ENCODE peak calls at places on chromosomes 4 and X, in six cellular contexts. One of them, this sample, is unnamed.
A peak's percentile ranks its signal among the peaks of the same experiment; 100 is the strongest.

GRCh38 chr4:1520145-1520661 is 114.0 kb upstream of the NKX1-1 start:
- DNase-seq in NCI-H1105: no peak
- DNase-seq in endodermal cell: no peak
- DNase-seq in psoas muscle: peak; percentile 56
- DNase-seq in AG04450: no peak
- DNase-seq in skeletal muscle cell: no peak
- DNase-seq in this sample: no peak

GRCh38 chr4:8723222-8723980 is 130.8 kb downstream of the CPZ start:
- DNase-seq in AG04450: no peak
- DNase-seq in skeletal muscle cell: no peak
- DNase-seq in psoas muscle: peak; percentile 44
- DNase-seq in NCI-H1105: no peak
- DNase-seq in endodermal cell: peak; percentile 41
- DNase-seq in this sample: no peak

GRCh38 chrX:119871245-119871598 is 311 bp downstream of the RNF113A start:
- DNase-seq in psoas muscle: no peak
- DNase-seq in NCI-H1105: no peak
- DNase-seq in endodermal cell: no peak
- DNase-seq in skeletal muscle cell: no peak
- DNase-seq in AG04450: no peak
- DNase-seq in this sample: no peak

GRCh38 chr4:74205559-74205958 is 47.6 kb downstream of the MTHFD2L start:
- DNase-seq in endodermal cell: no peak
- DNase-seq in psoas muscle: no peak
- DNase-seq in skeletal muscle cell: no peak
- DNase-seq in AG04450: no peak
- DNase-seq in NCI-H1105: no peak
- DNase-seq in this sample: no peak

GRCh38 chrX:69067841-69068240 is 97.4 kb downstream of the PJA1 start:
- DNase-seq in skeletal muscle cell: no peak
- DNase-seq in AG04450: no peak
- DNase-seq in endodermal cell: peak; percentile 27
- DNase-seq in NCI-H1105: no peak
- DNase-seq in psoas muscle: no peak
- DNase-seq in this sample: no peak

GRCh38 chrX:13005671-13006473 is 31.0 kb downstream of the TMSB4X start:
- DNase-seq in NCI-H1105: no peak
- DNase-seq in skeletal muscle cell: no peak
- DNase-seq in psoas muscle: no peak
- DNase-seq in AG04450: no peak
- DNase-seq in endodermal cell: no peak
- DNase-seq in this sample: no peak

GRCh38 chr4:159142985-159143384 is 40.1 kb downstream of the RAPGEF2 start:
- DNase-seq in AG04450: no peak
- DNase-seq in psoas muscle: no peak
- DNase-seq in skeletal muscle cell: no peak
- DNase-seq in NCI-H1105: no peak
- DNase-seq in endodermal cell: no peak
- DNase-seq in this sample: no peak

GRCh38 chr4:75666299-75666698 is 6.9 kb downstream of the G3BP2 start:
- DNase-seq in NCI-H1105: no peak
- DNase-seq in endodermal cell: no peak
- DNase-seq in AG04450: no peak
- DNase-seq in skeletal muscle cell: no peak
- DNase-seq in psoas muscle: no peak
- DNase-seq in this sample: no peak

GRCh38 chr4:24754586-24754985 is 40.8 kb upstream of the SOD3 start:
- DNase-seq in skeletal muscle cell: no peak
- DNase-seq in endodermal cell: no peak
- DNase-seq in psoas muscle: no peak
- DNase-seq in NCI-H1105: no peak
- DNase-seq in AG04450: no peak
- DNase-seq in this sample: no peak

GRCh38 chrX:8484360-8484759 is 19.7 kb downstream of the VCX3B start:
- DNase-seq in AG04450: no peak
- DNase-seq in psoas muscle: no peak
- DNase-seq in skeletal muscle cell: no peak
- DNase-seq in endodermal cell: no peak
- DNase-seq in NCI-H1105: no peak
- DNase-seq in this sample: no peak

GRCh38 chr4:13750594-13750993 is 123.1 kb upstream of the BOD1L1 start:
- DNase-seq in NCI-H1105: no peak
- DNase-seq in endodermal cell: no peak
- DNase-seq in skeletal muscle cell: no peak
- DNase-seq in AG04450: no peak
- DNase-seq in psoas muscle: no peak
- DNase-seq in this sample: no peak

GRCh38 chr4:124641715-124642380 is 70.7 kb downstream of the ANKRD50 start:
- DNase-seq in psoas muscle: no peak
- DNase-seq in NCI-H1105: no peak
- DNase-seq in AG04450: peak; percentile 48
- DNase-seq in endodermal cell: no peak
- DNase-seq in skeletal muscle cell: peak; percentile 76
- DNase-seq in this sample: peak; percentile 90

This sample was measured in non-pigmented ciliary epithelial cell.